ENCODE peak calls at places on chromosomes 3 and 15, in five cellular contexts. S, O, G, U and K are unnamed samples.

GRCh38 chr3:108088146-108088545 is 2.7 kb downstream of the CD47 start:
- DNase-seq in S (no peak), O (no peak), G (no peak), U (no peak), K (no peak)

GRCh38 chr15:38996111-38996541 is 431.5 kb upstream of the RASGRP1 start:
- DNase-seq in S (peak), O (peak), G (no peak), U (no peak), K (peak)

GRCh38 chr15:38150794-38151193 is 101.8 kb upstream of the SPRED1 start:
- DNase-seq in S (no peak), O (no peak), G (no peak), U (no peak), K (no peak)

GRCh38 chr3:102192575-102192974 is 242.2 kb upstream of the ZPLD1 start:
- DNase-seq in S (no peak), O (no peak), G (no peak), U (no peak), K (no peak)

GRCh38 chr3:47440131-47440530 is 35.6 kb downstream of the SCAP start:
- DNase-seq in S (peak), O (no peak), G (no peak), U (no peak), K (no peak)

GRCh38 chr15:77075528-77075927 is 4.6 kb upstream of the TSPAN3 start:
- DNase-seq in S (no peak), O (no peak), G (peak), U (no peak), K (no peak)

GRCh38 chr3:180358179-180358578 is 243.8 kb upstream of the TTC14 start:
- DNase-seq in S (peak), O (no peak), G (no peak), U (no peak), K (no peak)

GRCh38 chr3:197501879-197502620 is 53.7 kb downstream of the BDH1 start:
- DNase-seq in S (peak), O (peak), G (peak), U (peak), K (no peak)

GRCh38 chr3:190384241-190384863 is 3.6 kb upstream of the CLDN16 start:
- DNase-seq in S (peak), O (peak), G (peak), U (peak), K (peak)

GRCh38 chr3:116842254-116842957 is 132.8 kb downstream of the TUSC7 start:
- DNase-seq in S (no peak), O (no peak), G (no peak), U (no peak), K (no peak)

GRCh38 chr15:77825546-77825945 is 192.8 kb upstream of the LINGO1 start:
- DNase-seq in S (no peak), O (no peak), G (no peak), U (no peak), K (no peak)

GRCh38 chr3:195139876-195140240 is 131.1 kb downstream of the XXYLT1 start:
- DNase-seq in S (peak), O (no peak), G (no peak), U (no peak), K (no peak)

GRCh38 chr15:56759450-56759845 is 26.1 kb upstream of the ZNF280D start:
- DNase-seq in S (peak), O (no peak), G (no peak), U (no peak), K (no peak)

GRCh38 chr3:140152851-140153640 is 218.1 kb downstream of the CLSTN2 start:
- DNase-seq in S (no peak), O (no peak), G (peak), U (peak), K (no peak)

GRCh38 chr3:16373270-16373785 is 108.3 kb downstream of the OXNAD1 start:
- DNase-seq in S (no peak), O (no peak), G (no peak), U (no peak), K (no peak)

GRCh38 chr15:58486564-58486963 is 54.8 kb downstream of the LIPC start:
- DNase-seq in S (no peak), O (no peak), G (no peak), U (no peak), K (no peak)

GRCh38 chr15:98609144-98609852 is 39.0 kb upstream of the IGF1R start:
- DNase-seq in S (peak), O (peak), G (no peak), U (no peak), K (peak)

GRCh38 chr15:58957101-58957973 is 23.9 kb upstream of the SLTM start:
- DNase-seq in S (peak), O (peak), G (peak), U (peak), K (no peak)

GRCh38 chr15:51798281-51798680 is 31.2 kb upstream of the TMOD3 start:
- DNase-seq in S (no peak), O (no peak), G (no peak), U (no peak), K (no peak)

GRCh38 chr3:10970306-10970979 is 22.1 kb upstream of the SLC6A1 start:
- DNase-seq in S (no peak), O (no peak), G (no peak), U (no peak), K (no peak)

GRCh38 chr15:68408971-68409370 is 23.0 kb downstream of the ITGA11 start:
- DNase-seq in S (no peak), O (no peak), G (no peak), U (no peak), K (no peak)

GRCh38 chr3:188687389-188687788 is 484.4 kb upstream of the TPRG1 start:
- DNase-seq in S (peak), O (peak), G (no peak), U (no peak), K (peak)

GRCh38 chr3:141447391-141447790 is 39.4 kb upstream of the RASA2 start:
- DNase-seq in S (no peak), O (no peak), G (no peak), U (no peak), K (no peak)

GRCh38 chr3:197878427-197878826 is 71.6 kb upstream of the RPL35A start:
- DNase-seq in S (peak), O (no peak), G (no peak), U (no peak), K (no peak)

GRCh38 chr15:49040151-49040550 is 6.1 kb downstream of the SECISBP2L start:
- DNase-seq in S (no peak), O (no peak), G (peak), U (no peak), K (no peak)

GRCh38 chr3:183073839-183074615 is 25.3 kb downstream of the MCCC1 start:
- DNase-seq in S (peak), O (no peak), G (no peak), U (no peak), K (no peak)

GRCh38 chr3:171854649-171855305 is 11.6 kb downstream of the TMEM212 start:
- DNase-seq in S (no peak), O (peak), G (no peak), U (no peak), K (no peak)